ENCODE peak calls at places on chromosomes 12 and 14, in ten cellular contexts. One of them, this sample, is unnamed. For H3K9me3, the result is how much of the 10 kb centered on the place peaks cover.

GRCh38 chr14:38290601-38291190 is 34.8 kb upstream of the CLEC14A start:
- DNase-seq in neural progenitor cell: no peak
- DNase-seq in K562: no peak
- DNase-seq in esophagus squamous epithelium: no peak
- DNase-seq in gastrocnemius medialis: no peak
- DNase-seq in SK-N-MC: no peak
- DNase-seq in PC-3: peak
- DNase-seq in IMR-90: peak
- DNase-seq in A673: peak
- DNase-seq in uterus: no peak
- DNase-seq in this sample: peak

GRCh38 chr12:72359416-72359815 is 87.2 kb downstream of the TRHDE start:
- DNase-seq in neural progenitor cell: no peak
- DNase-seq in K562: no peak
- DNase-seq in esophagus squamous epithelium: no peak
- DNase-seq in gastrocnemius medialis: no peak
- DNase-seq in SK-N-MC: no peak
- DNase-seq in PC-3: no peak
- DNase-seq in IMR-90: no peak
- DNase-seq in A673: no peak
- DNase-seq in uterus: no peak
- DNase-seq in this sample: no peak

GRCh38 chr12:1391722-1392121 is 202.7 kb downstream of the FBXL14 start:
- DNase-seq in neural progenitor cell: peak
- DNase-seq in K562: no peak
- DNase-seq in esophagus squamous epithelium: no peak
- DNase-seq in gastrocnemius medialis: no peak
- DNase-seq in SK-N-MC: no peak
- DNase-seq in PC-3: no peak
- DNase-seq in IMR-90: no peak
- DNase-seq in A673: no peak
- DNase-seq in uterus: no peak
- DNase-seq in this sample: no peak

GRCh38 chr12:78146365-78146772 is 315.7 kb downstream of the NAV3 start:
- DNase-seq in neural progenitor cell: peak
- DNase-seq in K562: peak
- DNase-seq in esophagus squamous epithelium: no peak
- DNase-seq in gastrocnemius medialis: no peak
- DNase-seq in SK-N-MC: no peak
- DNase-seq in PC-3: peak
- DNase-seq in IMR-90: peak
- DNase-seq in A673: peak
- DNase-seq in uterus: no peak
- DNase-seq in this sample: peak

GRCh38 chr12:92140919-92141536 is 4.6 kb downstream of the BTG1 start:
- DNase-seq in neural progenitor cell: no peak
- DNase-seq in K562: no peak
- DNase-seq in esophagus squamous epithelium: no peak
- DNase-seq in gastrocnemius medialis: no peak
- DNase-seq in SK-N-MC: no peak
- DNase-seq in PC-3: no peak
- DNase-seq in IMR-90: no peak
- DNase-seq in A673: no peak
- DNase-seq in uterus: no peak
- DNase-seq in this sample: no peak

GRCh38 chr14:43052897-43053296 is 1446.2 kb downstream of the LRFN5 start:
- DNase-seq in neural progenitor cell: no peak
- DNase-seq in K562: no peak
- DNase-seq in esophagus squamous epithelium: no peak
- DNase-seq in gastrocnemius medialis: no peak
- DNase-seq in SK-N-MC: no peak
- DNase-seq in PC-3: no peak
- DNase-seq in IMR-90: no peak
- DNase-seq in A673: no peak
- DNase-seq in uterus: no peak
- DNase-seq in this sample: no peak

GRCh38 chr14:51596473-51596870 is 55.2 kb upstream of the FRMD6 start:
- DNase-seq in neural progenitor cell: no peak
- DNase-seq in K562: no peak
- DNase-seq in esophagus squamous epithelium: no peak
- DNase-seq in gastrocnemius medialis: no peak
- DNase-seq in SK-N-MC: no peak
- DNase-seq in PC-3: no peak
- DNase-seq in IMR-90: no peak
- DNase-seq in A673: no peak
- DNase-seq in uterus: no peak
- DNase-seq in this sample: no peak

GRCh38 chr14:98580131-98580678 is 691.8 kb downstream of the BCL11B start:
- DNase-seq in neural progenitor cell: peak
- DNase-seq in K562: no peak
- DNase-seq in esophagus squamous epithelium: no peak
- DNase-seq in gastrocnemius medialis: no peak
- DNase-seq in SK-N-MC: peak
- DNase-seq in PC-3: peak
- DNase-seq in IMR-90: no peak
- DNase-seq in A673: peak
- DNase-seq in uterus: no peak
- DNase-seq in this sample: no peak

GRCh38 chr12:100044266-100044665 is 59.5 kb upstream of the ANKS1B start:
- DNase-seq in neural progenitor cell: no peak
- DNase-seq in K562: no peak
- DNase-seq in esophagus squamous epithelium: no peak
- DNase-seq in gastrocnemius medialis: no peak
- DNase-seq in SK-N-MC: no peak
- DNase-seq in PC-3: no peak
- DNase-seq in IMR-90: no peak
- DNase-seq in A673: no peak
- DNase-seq in uterus: no peak
- DNase-seq in this sample: no peak

GRCh38 chr14:88975926-88976325 is 151.5 kb downstream of the TTC8 start:
- DNase-seq in neural progenitor cell: no peak
- DNase-seq in K562: no peak
- DNase-seq in esophagus squamous epithelium: no peak
- DNase-seq in gastrocnemius medialis: no peak
- DNase-seq in SK-N-MC: no peak
- DNase-seq in PC-3: no peak
- DNase-seq in IMR-90: no peak
- DNase-seq in A673: no peak
- DNase-seq in uterus: no peak
- DNase-seq in this sample: no peak

GRCh38 chr14:72961579-72962335 is 35.5 kb downstream of the DCAF4 start:
- DNase-seq in neural progenitor cell: no peak
- DNase-seq in K562: no peak
- DNase-seq in esophagus squamous epithelium: no peak
- DNase-seq in gastrocnemius medialis: no peak
- DNase-seq in SK-N-MC: no peak
- DNase-seq in PC-3: peak
- DNase-seq in IMR-90: peak
- DNase-seq in A673: no peak
- DNase-seq in uterus: no peak
- DNase-seq in this sample: no peak

GRCh38 chr14:104723651-104724406 is at the start of gene ADSS1:
- DNase-seq in neural progenitor cell: peak
- DNase-seq in K562: peak
- DNase-seq in esophagus squamous epithelium: no peak
- DNase-seq in gastrocnemius medialis: peak
- DNase-seq in SK-N-MC: no peak
- DNase-seq in PC-3: peak
- DNase-seq in IMR-90: no peak
- DNase-seq in A673: no peak
- DNase-seq in uterus: peak
- DNase-seq in this sample: no peak

GRCh38 chr12:70982991-70983390 is 62.5 kb upstream of the PTPRR start:
- DNase-seq in neural progenitor cell: peak
- DNase-seq in K562: no peak
- DNase-seq in esophagus squamous epithelium: no peak
- DNase-seq in gastrocnemius medialis: no peak
- DNase-seq in SK-N-MC: peak
- DNase-seq in PC-3: no peak
- DNase-seq in IMR-90: peak
- DNase-seq in A673: peak
- DNase-seq in uterus: no peak
- DNase-seq in this sample: no peak

GRCh38 chr14:91286530-91286937 is 42.0 kb upstream of the GPR68 start:
- DNase-seq in neural progenitor cell: peak
- DNase-seq in K562: peak
- DNase-seq in esophagus squamous epithelium: no peak
- DNase-seq in gastrocnemius medialis: peak
- DNase-seq in SK-N-MC: peak
- DNase-seq in PC-3: peak
- DNase-seq in IMR-90: peak
- DNase-seq in A673: peak
- DNase-seq in uterus: peak
- DNase-seq in this sample: peak

GRCh38 chr12:117012189-117012805 is 86.9 kb downstream of the TESC start:
- DNase-seq in neural progenitor cell: no peak
- DNase-seq in K562: no peak
- DNase-seq in esophagus squamous epithelium: no peak
- DNase-seq in gastrocnemius medialis: no peak
- DNase-seq in SK-N-MC: no peak
- DNase-seq in PC-3: no peak
- DNase-seq in IMR-90: peak
- DNase-seq in A673: no peak
- DNase-seq in uterus: no peak
- DNase-seq in this sample: no peak

GRCh38 chr12:55696796-55697462 is 10.8 kb downstream of the ITGA7 start:
- DNase-seq in neural progenitor cell: no peak
- DNase-seq in K562: no peak
- DNase-seq in esophagus squamous epithelium: no peak
- DNase-seq in gastrocnemius medialis: peak
- DNase-seq in SK-N-MC: no peak
- DNase-seq in PC-3: no peak
- DNase-seq in IMR-90: no peak
- DNase-seq in A673: no peak
- DNase-seq in uterus: peak
- DNase-seq in this sample: no peak

GRCh38 chr12:115049617-115050016 is 365.6 kb upstream of the TBX3 start:
- DNase-seq in neural progenitor cell: no peak
- DNase-seq in K562: no peak
- DNase-seq in esophagus squamous epithelium: no peak
- DNase-seq in gastrocnemius medialis: no peak
- DNase-seq in SK-N-MC: no peak
- DNase-seq in PC-3: peak
- DNase-seq in IMR-90: peak
- DNase-seq in A673: no peak
- DNase-seq in uterus: no peak
- DNase-seq in this sample: no peak

GRCh38 chr14:50475460-50475859 is 56.9 kb downstream of the MAP4K5 start:
- DNase-seq in neural progenitor cell: no peak
- DNase-seq in K562: no peak
- DNase-seq in esophagus squamous epithelium: no peak
- DNase-seq in gastrocnemius medialis: no peak
- DNase-seq in SK-N-MC: no peak
- DNase-seq in PC-3: peak
- DNase-seq in IMR-90: peak
- DNase-seq in A673: no peak
- DNase-seq in uterus: no peak
- DNase-seq in this sample: no peak
- H3K9me3 ChIP-seq in neural progenitor cell: under half
- H3K9me3 ChIP-seq in K562: under half
- H3K9me3 ChIP-seq in esophagus squamous epithelium: under half
- H3K9me3 ChIP-seq in gastrocnemius medialis: under half
- H3K9me3 ChIP-seq in SK-N-MC: under half
- H3K9me3 ChIP-seq in PC-3: under half
- H3K9me3 ChIP-seq in IMR-90: under half
- H3K9me3 ChIP-seq in A673: under half
- H3K9me3 ChIP-seq in uterus: under half
- H3K9me3 ChIP-seq in this sample: under half

GRCh38 chr12:24760162-24760561 is 188.7 kb downstream of the BCAT1 start:
- DNase-seq in neural progenitor cell: peak
- DNase-seq in K562: no peak
- DNase-seq in esophagus squamous epithelium: no peak
- DNase-seq in gastrocnemius medialis: no peak
- DNase-seq in SK-N-MC: no peak
- DNase-seq in PC-3: no peak
- DNase-seq in IMR-90: no peak
- DNase-seq in A673: no peak
- DNase-seq in uterus: no peak
- DNase-seq in this sample: no peak
- H3K27ac ChIP-seq in neural progenitor cell: no peak
- H3K27ac ChIP-seq in K562: no peak
- H3K27ac ChIP-seq in esophagus squamous epithelium: no peak
- H3K27ac ChIP-seq in gastrocnemius medialis: no peak
- H3K27ac ChIP-seq in SK-N-MC: no peak
- H3K27ac ChIP-seq in PC-3: no peak
- H3K27ac ChIP-seq in IMR-90: no peak
- H3K27ac ChIP-seq in A673: no peak
- H3K27ac ChIP-seq in uterus: no peak
- H3K27ac ChIP-seq in this sample: no peak

GRCh38 chr14:64721391-64721791 is 17.2 kb downstream of the PLEKHG3 start:
- DNase-seq in neural progenitor cell: no peak
- DNase-seq in K562: no peak
- DNase-seq in esophagus squamous epithelium: no peak
- DNase-seq in gastrocnemius medialis: peak
- DNase-seq in SK-N-MC: peak
- DNase-seq in PC-3: no peak
- DNase-seq in IMR-90: peak
- DNase-seq in A673: peak
- DNase-seq in uterus: peak
- DNase-seq in this sample: no peak

GRCh38 chr14:64724578-64724930 is 20.3 kb downstream of the PLEKHG3 start:
- DNase-seq in neural progenitor cell: no peak
- DNase-seq in K562: no peak
- DNase-seq in esophagus squamous epithelium: no peak
- DNase-seq in gastrocnemius medialis: peak
- DNase-seq in SK-N-MC: no peak
- DNase-seq in PC-3: no peak
- DNase-seq in IMR-90: no peak
- DNase-seq in A673: no peak
- DNase-seq in uterus: no peak
- DNase-seq in this sample: no peak

GRCh38 chr14:64721899-64722298 is 17.7 kb downstream of the PLEKHG3 start:
- DNase-seq in neural progenitor cell: no peak
- DNase-seq in K562: no peak
- DNase-seq in esophagus squamous epithelium: no peak
- DNase-seq in gastrocnemius medialis: peak
- DNase-seq in SK-N-MC: no peak
- DNase-seq in PC-3: no peak
- DNase-seq in IMR-90: no peak
- DNase-seq in A673: no peak
- DNase-seq in uterus: no peak
- DNase-seq in this sample: no peak

GRCh38 chr14:64723691-64724577 is 19.7 kb downstream of the PLEKHG3 start:
- DNase-seq in neural progenitor cell: peak
- DNase-seq in K562: no peak
- DNase-seq in esophagus squamous epithelium: no peak
- DNase-seq in gastrocnemius medialis: peak
- DNase-seq in SK-N-MC: no peak
- DNase-seq in PC-3: no peak
- DNase-seq in IMR-90: no peak
- DNase-seq in A673: no peak
- DNase-seq in uterus: no peak
- DNase-seq in this sample: no peak

GRCh38 chr14:64722842-64723447 is 18.7 kb downstream of the PLEKHG3 start:
- DNase-seq in neural progenitor cell: no peak
- DNase-seq in K562: no peak
- DNase-seq in esophagus squamous epithelium: no peak
- DNase-seq in gastrocnemius medialis: peak
- DNase-seq in SK-N-MC: no peak
- DNase-seq in PC-3: no peak
- DNase-seq in IMR-90: no peak
- DNase-seq in A673: no peak
- DNase-seq in uterus: no peak
- DNase-seq in this sample: no peak
- H3K9me3 ChIP-seq in neural progenitor cell: under half
- H3K9me3 ChIP-seq in K562: under half
- H3K9me3 ChIP-seq in esophagus squamous epithelium: under half
- H3K9me3 ChIP-seq in gastrocnemius medialis: under half
- H3K9me3 ChIP-seq in SK-N-MC: under half
- H3K9me3 ChIP-seq in PC-3: under half
- H3K9me3 ChIP-seq in IMR-90: under half
- H3K9me3 ChIP-seq in A673: under half
- H3K9me3 ChIP-seq in uterus: under half
- H3K9me3 ChIP-seq in this sample: under half

GRCh38 chr14:23550827-23551265 is 719 bp downstream of the ZFHX2 start:
- DNase-seq in neural progenitor cell: peak
- DNase-seq in K562: peak
- DNase-seq in esophagus squamous epithelium: no peak
- DNase-seq in gastrocnemius medialis: no peak
- DNase-seq in SK-N-MC: no peak
- DNase-seq in PC-3: no peak
- DNase-seq in IMR-90: peak
- DNase-seq in A673: no peak
- DNase-seq in uterus: no peak
- DNase-seq in this sample: no peak
- H3K27ac ChIP-seq in neural progenitor cell: peak
- H3K27ac ChIP-seq in K562: no peak
- H3K27ac ChIP-seq in esophagus squamous epithelium: peak
- H3K27ac ChIP-seq in gastrocnemius medialis: peak
- H3K27ac ChIP-seq in SK-N-MC: no peak
- H3K27ac ChIP-seq in PC-3: no peak
- H3K27ac ChIP-seq in IMR-90: peak
- H3K27ac ChIP-seq in A673: peak
- H3K27ac ChIP-seq in uterus: no peak
- H3K27ac ChIP-seq in this sample: no peak